ENCODE peak calls at places on chromosomes 1 and 21, in five cellular contexts. G is prostate gland, P is psoas muscle, B is heart left ventricle, E is fibroblast of lung. W is an unnamed sample.

GRCh38 chr1:62218603-62219002 is 24.0 kb downstream of the L1TD1 start:
- DNase-seq in P (no peak), E (no peak), G (no peak), B (no peak), W (no peak)

GRCh38 chr1:213041443-213041842 is 9.6 kb upstream of the RPS6KC1 start:
- DNase-seq in P (no peak), B (no peak), E (peak; percentile 53), G (no peak), W (no peak)

GRCh38 chr1:104238991-104239390 is 489.3 kb downstream of the AMY1C start:
- DNase-seq in G (no peak), B (no peak), E (no peak), P (no peak), W (no peak)

GRCh38 chr1:153363641-153364040 is 6.0 kb downstream of the S100A9 start:
- DNase-seq in E (no peak), P (no peak), G (no peak), B (no peak), W (no peak)

GRCh38 chr1:65148548-65149390 is 766 bp downstream of the AK4 start:
- DNase-seq in B (peak; percentile 66), G (peak; percentile 54), P (peak; percentile 42), E (peak; percentile 3), W (peak; percentile 69)

GRCh38 chr1:225461533-225462428 is 33.9 kb upstream of the LBR start:
- DNase-seq in B (no peak), P (no peak), G (no peak), E (no peak), W (no peak)

GRCh38 chr1:58870298-58870676 is 86.4 kb upstream of the JUN start:
- DNase-seq in P (no peak), E (no peak), B (no peak), G (no peak), W (no peak)

GRCh38 chr1:15328785-15329480 is 80.8 kb upstream of the EFHD2 start:
- DNase-seq in G (peak; percentile 30), P (peak; percentile 47), E (peak; percentile 78), B (peak; percentile 83), W (no peak)

GRCh38 chr21:37232274-37233018 is 34.7 kb downstream of the VPS26C start:
- DNase-seq in E (no peak), B (no peak), P (no peak), G (no peak), W (no peak)

GRCh38 chr1:165896277-165896676 is 68.9 kb downstream of the UCK2 start:
- DNase-seq in E (peak; percentile 90), G (no peak), B (peak; percentile 53), P (peak; percentile 69), W (no peak)

GRCh38 chr1:64187646-64188045 is 15.8 kb upstream of the UBE2U start:
- DNase-seq in E (no peak), B (no peak), G (no peak), P (no peak), W (no peak)

GRCh38 chr1:34825455-34826081 is 32.8 kb downstream of the GJA4 start:
- DNase-seq in P (no peak), E (no peak), B (peak; percentile 31), G (no peak), W (no peak)

GRCh38 chr1:29249170-29249691 is 12.9 kb downstream of the PTPRU start:
- DNase-seq in E (no peak), G (no peak), B (no peak), P (no peak), W (no peak)

GRCh38 chr1:115189814-115190541 is 100.7 kb upstream of the TSPAN2 start:
- DNase-seq in G (no peak), B (no peak), P (no peak), E (peak; percentile 49), W (no peak)

GRCh38 chr1:108785264-108785663 is 38.8 kb downstream of the STXBP3 start:
- DNase-seq in P (no peak), B (no peak), G (no peak), E (no peak), W (no peak)

GRCh38 chr1:27071049-27071416 is 58.4 kb upstream of the TENT5B start:
- DNase-seq in G (no peak), E (peak; percentile 42), B (peak; percentile 36), P (no peak), W (no peak)

GRCh38 chr1:74620242-74620641 is 53.4 kb downstream of the ERICH3 start:
- DNase-seq in B (no peak), P (no peak), E (no peak), G (no peak), W (no peak)

GRCh38 chr1:60965280-60965854 is 117.0 kb upstream of the NFIA start:
- DNase-seq in E (no peak), P (no peak), B (no peak), G (no peak), W (no peak)

GRCh38 chr21:42089093-42089631 is 18.0 kb downstream of the UMODL1 start:
- DNase-seq in P (no peak), B (no peak), G (no peak), E (no peak), W (no peak)

DNA sequence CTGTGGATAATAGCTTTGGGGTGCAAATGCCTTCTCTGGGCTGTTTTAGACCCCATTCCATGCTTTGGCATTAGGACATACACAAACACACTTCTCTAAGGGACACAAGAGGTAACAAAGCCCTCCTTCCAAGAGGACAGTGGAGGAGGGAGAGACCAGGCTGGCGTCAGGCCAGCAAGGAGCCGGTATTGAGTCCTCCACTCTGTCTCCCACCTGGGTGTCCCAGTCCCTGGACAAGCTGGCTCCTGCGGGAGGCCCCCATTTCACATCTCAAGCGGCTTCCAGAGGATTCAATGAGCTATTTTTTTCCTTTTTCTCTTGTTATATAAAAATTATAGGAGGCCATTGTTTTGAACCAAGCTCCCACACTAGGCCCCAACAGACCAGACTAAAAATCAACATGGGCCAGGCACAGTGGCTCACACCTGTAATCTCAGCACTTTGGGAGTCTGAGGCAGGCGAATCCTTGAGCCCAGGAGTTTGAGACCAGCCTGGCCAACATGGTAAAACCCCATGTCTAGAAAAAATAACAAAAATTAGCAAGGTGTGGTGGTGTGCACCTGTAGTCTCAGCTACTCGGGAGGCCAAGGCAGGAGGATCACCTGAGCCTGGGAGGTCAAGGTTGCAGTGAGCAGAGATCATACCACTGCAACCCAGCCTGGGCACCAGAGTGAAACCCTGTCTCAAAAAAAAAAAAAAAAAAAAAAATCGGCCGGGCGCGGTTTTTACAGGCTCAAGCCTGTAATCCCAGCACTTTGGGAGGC is 142.9 kb downstream of the TOMM20 start:
- DNase-seq in B (no peak), P (no peak), G (no peak), E (no peak), W (no peak)
- H3K4me1 ChIP-seq in B (peaks cover 22% of the 10 kb centered on the region), P (peaks cover 33% of the 10 kb centered on the region), G (peaks cover 8% of the 10 kb centered on the region), E (peaks cover 37% of the 10 kb centered on the region), W (peaks cover 25% of the 10 kb centered on the region)

DNA sequence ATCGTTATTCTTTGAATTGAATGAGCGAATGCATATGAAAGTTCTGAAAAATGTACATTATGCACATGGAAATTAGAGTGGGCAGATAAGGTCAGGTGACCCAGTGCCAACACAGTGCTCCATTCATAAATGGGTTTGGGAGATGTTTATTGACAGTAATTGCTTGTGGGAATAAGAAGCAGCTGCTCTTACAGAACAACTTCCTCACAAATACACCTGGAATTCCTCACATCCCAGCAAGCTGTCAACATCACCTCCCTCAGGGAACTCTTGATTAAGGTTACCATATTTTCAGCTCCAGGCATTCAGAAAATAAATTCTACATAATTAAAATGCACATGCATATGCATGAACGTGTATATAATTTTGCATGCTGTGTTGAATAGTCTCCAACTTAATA is 54.9 kb upstream of the GNG12 start:
- DNase-seq in E (no peak), B (no peak), G (no peak), P (no peak), W (no peak)
- TF ChIP-seq CTCF in E (no peak), B (no peak), G (no peak), P (no peak), W (no peak)

DNA sequence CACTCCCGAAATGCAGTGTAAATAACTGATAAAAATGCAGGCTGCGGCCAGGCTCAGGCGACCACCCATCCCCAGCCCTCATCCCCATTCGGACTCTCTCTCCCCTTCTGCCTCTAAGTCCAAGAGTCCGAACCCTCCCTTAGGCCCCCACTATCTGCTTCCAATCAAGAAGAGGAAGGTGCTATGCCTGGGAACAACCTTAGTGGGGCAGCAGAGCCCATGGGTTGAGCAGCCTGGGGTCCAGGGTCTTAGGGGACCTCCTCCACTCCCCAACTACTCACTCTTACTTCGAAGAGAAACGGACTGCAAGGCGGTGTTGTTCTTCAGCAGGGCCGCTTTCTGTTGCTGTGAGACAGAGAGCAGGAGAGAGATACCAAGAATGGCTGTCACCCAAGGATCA is 12.2 kb downstream of the ARHGEF2 start:
- DNase-seq in G (no peak), B (no peak), P (no peak), E (no peak), W (no peak)
- H3K4me1 ChIP-seq in G (no peaks in the 10 kb centered on the region), B (peaks cover 30% of the 10 kb centered on the region), P (peaks cover 63% of the 10 kb centered on the region), E (peaks cover 56% of the 10 kb centered on the region), W (peaks cover 21% of the 10 kb centered on the region)

GRCh38 chr1:114122891-114123621 is 30.6 kb downstream of the SYT6 start:
- DNase-seq in E (no peak), G (no peak), P (no peak), B (no peak), W (no peak)
- TF ChIP-seq CTCF in E (no peak), G (no peak), P (no peak), B (no peak), W (no peak)

GRCh38 chr1:23646571-23646970 is 45.0 kb upstream of the RPL11 start:
- DNase-seq in E (no peak), P (no peak), G (no peak), B (no peak), W (no peak)

GRCh38 chr1:23643668-23644554 is 47.7 kb upstream of the RPL11 start:
- DNase-seq in B (no peak), G (no peak), P (no peak), E (no peak), W (no peak)

GRCh38 chr1:23645338-23645737 is 46.3 kb upstream of the RPL11 start:
- DNase-seq in G (no peak), P (no peak), B (no peak), E (no peak), W (no peak)

GRCh38 chr1:23646086-23646485 is 45.5 kb upstream of the RPL11 start:
- DNase-seq in B (no peak), P (no peak), E (no peak), G (no peak), W (no peak)

GRCh38 chr1:23644555-23644866 is 47.1 kb upstream of the RPL11 start:
- DNase-seq in G (no peak), P (no peak), E (no peak), B (no peak), W (no peak)
- H3K4me1 ChIP-seq in G (no peaks in the 10 kb centered on the region), P (peaks cover 16% of the 10 kb centered on the region), E (no peaks in the 10 kb centered on the region), B (no peaks in the 10 kb centered on the region), W (no peaks in the 10 kb centered on the region)

DNA sequence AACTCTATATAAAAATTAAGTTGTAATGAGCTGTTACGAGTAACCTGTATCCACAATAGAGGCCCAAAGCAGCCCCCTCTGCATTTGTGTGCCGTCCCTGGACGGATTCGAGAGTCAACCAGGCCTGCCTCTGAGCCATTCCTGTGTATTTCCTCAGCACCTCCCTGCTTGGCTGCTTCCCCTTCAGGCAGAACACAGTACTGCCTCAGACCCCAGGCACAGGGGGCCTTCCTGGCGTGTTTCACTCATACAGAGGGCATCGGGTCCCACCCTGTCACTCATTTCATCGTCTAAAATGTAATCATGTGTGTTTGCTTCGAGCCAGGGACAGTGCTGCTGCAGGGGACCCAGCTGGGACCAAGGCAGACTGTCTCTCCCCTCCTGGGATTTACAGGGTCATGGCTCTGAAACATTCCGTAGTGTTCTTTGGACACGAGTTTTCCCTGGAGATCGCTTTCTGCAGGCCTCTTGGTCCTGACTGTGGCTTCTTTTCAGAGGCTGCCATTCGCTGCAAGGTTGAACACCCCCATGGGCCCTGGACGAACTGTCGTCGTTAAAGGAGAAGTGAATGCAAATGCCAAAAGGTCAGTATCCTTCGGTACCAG is 19.4 kb downstream of the LGALS8 start:
- DNase-seq in P (no peak), E (no peak), G (no peak), B (peak; percentile 35), W (no peak)
- TF ChIP-seq CTCF in P (no peak), E (peak; percentile 7), G (no peak), B (no peak), W (no peak)

W was measured in RWPE2.